ENCODE peak calls at places on chromosome 13, in ten cellular contexts. One of them, this sample, is unnamed.

GRCh38 chr13:20495087-20496023 is 30.3 kb downstream of the CRYL1 start:
- DNase-seq in CD4-positive, CD25-positive, alpha-beta regulatory T cell: peak
- DNase-seq in lower lobe of right lung: no peak
- DNase-seq in HCT116: peak
- DNase-seq in cardiac muscle cell: peak
- DNase-seq in small intestine: peak
- DNase-seq in mesenchymal stem cell: peak
- DNase-seq in caudate nucleus: no peak
- DNase-seq in A549: peak
- DNase-seq in body of pancreas: peak
- DNase-seq in this sample: peak

GRCh38 chr13:113729329-113730019 is 29.6 kb upstream of the TMEM255B start:
- DNase-seq in small intestine: no peak
- DNase-seq in caudate nucleus: no peak
- DNase-seq in HCT116: no peak
- DNase-seq in cardiac muscle cell: no peak
- DNase-seq in A549: peak
- DNase-seq in mesenchymal stem cell: no peak
- DNase-seq in lower lobe of right lung: peak
- DNase-seq in body of pancreas: no peak
- DNase-seq in CD4-positive, CD25-positive, alpha-beta regulatory T cell: no peak
- DNase-seq in this sample: no peak

GRCh38 chr13:96782186-96782585 is 212.1 kb downstream of the OXGR1 start:
- DNase-seq in HCT116: no peak
- DNase-seq in CD4-positive, CD25-positive, alpha-beta regulatory T cell: no peak
- DNase-seq in cardiac muscle cell: no peak
- DNase-seq in mesenchymal stem cell: no peak
- DNase-seq in A549: no peak
- DNase-seq in small intestine: no peak
- DNase-seq in lower lobe of right lung: no peak
- DNase-seq in body of pancreas: no peak
- DNase-seq in caudate nucleus: no peak
- DNase-seq in this sample: no peak

GRCh38 chr13:32837973-32838940 is 178.0 kb upstream of the KL start:
- DNase-seq in CD4-positive, CD25-positive, alpha-beta regulatory T cell: no peak
- DNase-seq in mesenchymal stem cell: no peak
- DNase-seq in lower lobe of right lung: no peak
- DNase-seq in caudate nucleus: no peak
- DNase-seq in body of pancreas: no peak
- DNase-seq in small intestine: no peak
- DNase-seq in cardiac muscle cell: no peak
- DNase-seq in A549: no peak
- DNase-seq in HCT116: no peak
- DNase-seq in this sample: no peak

GRCh38 chr13:39185326-39185725 is 147.1 kb downstream of the NHLRC3 start:
- DNase-seq in A549: no peak
- DNase-seq in lower lobe of right lung: no peak
- DNase-seq in mesenchymal stem cell: no peak
- DNase-seq in caudate nucleus: no peak
- DNase-seq in small intestine: no peak
- DNase-seq in body of pancreas: no peak
- DNase-seq in HCT116: no peak
- DNase-seq in CD4-positive, CD25-positive, alpha-beta regulatory T cell: no peak
- DNase-seq in cardiac muscle cell: no peak
- DNase-seq in this sample: no peak

GRCh38 chr13:27034678-27035111 is 136.9 kb downstream of the USP12 start:
- DNase-seq in A549: no peak
- DNase-seq in CD4-positive, CD25-positive, alpha-beta regulatory T cell: no peak
- DNase-seq in body of pancreas: no peak
- DNase-seq in small intestine: no peak
- DNase-seq in cardiac muscle cell: peak
- DNase-seq in lower lobe of right lung: no peak
- DNase-seq in HCT116: no peak
- DNase-seq in caudate nucleus: no peak
- DNase-seq in mesenchymal stem cell: peak
- DNase-seq in this sample: no peak

GRCh38 chr13:46075811-46076210 is 23.3 kb upstream of the ZC3H13 start:
- DNase-seq in HCT116: no peak
- DNase-seq in body of pancreas: no peak
- DNase-seq in mesenchymal stem cell: no peak
- DNase-seq in CD4-positive, CD25-positive, alpha-beta regulatory T cell: no peak
- DNase-seq in A549: no peak
- DNase-seq in cardiac muscle cell: no peak
- DNase-seq in lower lobe of right lung: no peak
- DNase-seq in caudate nucleus: no peak
- DNase-seq in small intestine: no peak
- DNase-seq in this sample: no peak

GRCh38 chr13:64808704-64809103 is 2421.4 kb downstream of the PCDH9 start:
- DNase-seq in body of pancreas: no peak
- DNase-seq in cardiac muscle cell: no peak
- DNase-seq in mesenchymal stem cell: no peak
- DNase-seq in lower lobe of right lung: no peak
- DNase-seq in HCT116: no peak
- DNase-seq in small intestine: no peak
- DNase-seq in A549: no peak
- DNase-seq in CD4-positive, CD25-positive, alpha-beta regulatory T cell: no peak
- DNase-seq in caudate nucleus: no peak
- DNase-seq in this sample: no peak

GRCh38 chr13:88377852-88378251 is 706.7 kb downstream of the SLITRK5 start:
- DNase-seq in CD4-positive, CD25-positive, alpha-beta regulatory T cell: no peak
- DNase-seq in lower lobe of right lung: no peak
- DNase-seq in mesenchymal stem cell: no peak
- DNase-seq in cardiac muscle cell: no peak
- DNase-seq in HCT116: no peak
- DNase-seq in caudate nucleus: no peak
- DNase-seq in body of pancreas: no peak
- DNase-seq in A549: no peak
- DNase-seq in small intestine: no peak
- DNase-seq in this sample: no peak
- H3K27ac ChIP-seq in CD4-positive, CD25-positive, alpha-beta regulatory T cell: no peak
- H3K27ac ChIP-seq in lower lobe of right lung: no peak
- H3K27ac ChIP-seq in mesenchymal stem cell: no peak
- H3K27ac ChIP-seq in cardiac muscle cell: no peak
- H3K27ac ChIP-seq in HCT116: no peak
- H3K27ac ChIP-seq in caudate nucleus: no peak
- H3K27ac ChIP-seq in body of pancreas: no peak
- H3K27ac ChIP-seq in A549: no peak
- H3K27ac ChIP-seq in small intestine: no peak
- H3K27ac ChIP-seq in this sample: no peak

GRCh38 chr13:24652346-24652745 is 27.9 kb upstream of the ATP12A start:
- DNase-seq in CD4-positive, CD25-positive, alpha-beta regulatory T cell: no peak
- DNase-seq in body of pancreas: no peak
- DNase-seq in A549: no peak
- DNase-seq in lower lobe of right lung: no peak
- DNase-seq in small intestine: no peak
- DNase-seq in HCT116: no peak
- DNase-seq in caudate nucleus: no peak
- DNase-seq in cardiac muscle cell: no peak
- DNase-seq in mesenchymal stem cell: no peak
- DNase-seq in this sample: no peak
- H3K27ac ChIP-seq in CD4-positive, CD25-positive, alpha-beta regulatory T cell: no peak
- H3K27ac ChIP-seq in body of pancreas: no peak
- H3K27ac ChIP-seq in A549: no peak
- H3K27ac ChIP-seq in lower lobe of right lung: no peak
- H3K27ac ChIP-seq in small intestine: no peak
- H3K27ac ChIP-seq in HCT116: no peak
- H3K27ac ChIP-seq in caudate nucleus: no peak
- H3K27ac ChIP-seq in cardiac muscle cell: no peak
- H3K27ac ChIP-seq in mesenchymal stem cell: no peak
- H3K27ac ChIP-seq in this sample: no peak

GRCh38 chr13:23786607-23787006 is 102.6 kb downstream of the MIPEP start:
- DNase-seq in A549: no peak
- DNase-seq in mesenchymal stem cell: no peak
- DNase-seq in CD4-positive, CD25-positive, alpha-beta regulatory T cell: no peak
- DNase-seq in small intestine: no peak
- DNase-seq in body of pancreas: no peak
- DNase-seq in caudate nucleus: no peak
- DNase-seq in cardiac muscle cell: no peak
- DNase-seq in lower lobe of right lung: no peak
- DNase-seq in HCT116: no peak
- DNase-seq in this sample: no peak

GRCh38 chr13:23788459-23788858 is 100.7 kb downstream of the MIPEP start:
- DNase-seq in mesenchymal stem cell: no peak
- DNase-seq in A549: no peak
- DNase-seq in caudate nucleus: no peak
- DNase-seq in body of pancreas: no peak
- DNase-seq in cardiac muscle cell: no peak
- DNase-seq in HCT116: no peak
- DNase-seq in CD4-positive, CD25-positive, alpha-beta regulatory T cell: no peak
- DNase-seq in lower lobe of right lung: no peak
- DNase-seq in small intestine: no peak
- DNase-seq in this sample: no peak

GRCh38 chr13:23790591-23791170 is 98.5 kb downstream of the MIPEP start:
- DNase-seq in HCT116: no peak
- DNase-seq in caudate nucleus: no peak
- DNase-seq in mesenchymal stem cell: peak
- DNase-seq in body of pancreas: no peak
- DNase-seq in CD4-positive, CD25-positive, alpha-beta regulatory T cell: no peak
- DNase-seq in lower lobe of right lung: no peak
- DNase-seq in A549: no peak
- DNase-seq in small intestine: no peak
- DNase-seq in cardiac muscle cell: no peak
- DNase-seq in this sample: no peak

GRCh38 chr13:23792680-23793079 is 96.5 kb downstream of the MIPEP start:
- DNase-seq in small intestine: no peak
- DNase-seq in lower lobe of right lung: no peak
- DNase-seq in caudate nucleus: no peak
- DNase-seq in CD4-positive, CD25-positive, alpha-beta regulatory T cell: no peak
- DNase-seq in HCT116: no peak
- DNase-seq in mesenchymal stem cell: no peak
- DNase-seq in cardiac muscle cell: no peak
- DNase-seq in body of pancreas: no peak
- DNase-seq in A549: no peak
- DNase-seq in this sample: no peak

GRCh38 chr13:23789576-23790346 is 99.4 kb downstream of the MIPEP start:
- DNase-seq in A549: no peak
- DNase-seq in caudate nucleus: no peak
- DNase-seq in cardiac muscle cell: no peak
- DNase-seq in lower lobe of right lung: no peak
- DNase-seq in small intestine: no peak
- DNase-seq in HCT116: no peak
- DNase-seq in mesenchymal stem cell: no peak
- DNase-seq in CD4-positive, CD25-positive, alpha-beta regulatory T cell: no peak
- DNase-seq in body of pancreas: no peak
- DNase-seq in this sample: no peak
- H3K27ac ChIP-seq in A549: no peak
- H3K27ac ChIP-seq in caudate nucleus: no peak
- H3K27ac ChIP-seq in cardiac muscle cell: peak
- H3K27ac ChIP-seq in lower lobe of right lung: no peak
- H3K27ac ChIP-seq in small intestine: no peak
- H3K27ac ChIP-seq in HCT116: no peak
- H3K27ac ChIP-seq in mesenchymal stem cell: no peak
- H3K27ac ChIP-seq in CD4-positive, CD25-positive, alpha-beta regulatory T cell: no peak
- H3K27ac ChIP-seq in body of pancreas: no peak
- H3K27ac ChIP-seq in this sample: no peak

DNA sequence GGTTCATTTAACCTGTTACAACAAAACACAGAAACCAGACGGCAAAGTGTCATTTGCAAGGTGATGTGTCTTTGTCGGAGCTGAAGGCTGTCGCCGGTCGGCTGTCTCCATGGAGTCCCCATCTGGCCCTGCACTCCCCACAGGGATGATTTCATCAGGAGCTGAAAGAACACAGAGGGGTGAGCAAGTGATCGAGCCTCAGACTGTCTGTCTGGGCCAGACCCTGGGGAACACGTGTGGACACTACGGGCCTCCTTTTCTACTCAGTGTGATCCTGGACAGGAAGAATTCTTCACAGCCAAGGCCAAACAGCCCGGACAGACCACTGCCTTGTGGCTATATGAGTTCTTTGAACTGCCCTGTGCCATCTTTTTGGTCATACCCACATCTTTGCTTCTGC is 85.1 kb downstream of the RNASEH2B start:
- DNase-seq in CD4-positive, CD25-positive, alpha-beta regulatory T cell: no peak
- DNase-seq in HCT116: no peak
- DNase-seq in caudate nucleus: no peak
- DNase-seq in body of pancreas: no peak
- DNase-seq in lower lobe of right lung: no peak
- DNase-seq in cardiac muscle cell: no peak
- DNase-seq in A549: no peak
- DNase-seq in small intestine: no peak
- DNase-seq in mesenchymal stem cell: no peak
- DNase-seq in this sample: no peak
- H3K27ac ChIP-seq in CD4-positive, CD25-positive, alpha-beta regulatory T cell: no peak
- H3K27ac ChIP-seq in HCT116: no peak
- H3K27ac ChIP-seq in caudate nucleus: no peak
- H3K27ac ChIP-seq in body of pancreas: no peak
- H3K27ac ChIP-seq in lower lobe of right lung: no peak
- H3K27ac ChIP-seq in cardiac muscle cell: no peak
- H3K27ac ChIP-seq in A549: no peak
- H3K27ac ChIP-seq in small intestine: no peak
- H3K27ac ChIP-seq in mesenchymal stem cell: no peak
- H3K27ac ChIP-seq in this sample: peak

GRCh38 chr13:42036711-42037110 is 11.7 kb upstream of the DGKH start:
- DNase-seq in mesenchymal stem cell: no peak
- DNase-seq in lower lobe of right lung: no peak
- DNase-seq in body of pancreas: no peak
- DNase-seq in CD4-positive, CD25-positive, alpha-beta regulatory T cell: no peak
- DNase-seq in cardiac muscle cell: no peak
- DNase-seq in HCT116: no peak
- DNase-seq in caudate nucleus: no peak
- DNase-seq in small intestine: no peak
- DNase-seq in A549: no peak
- DNase-seq in this sample: no peak
- H3K27ac ChIP-seq in mesenchymal stem cell: no peak
- H3K27ac ChIP-seq in lower lobe of right lung: no peak
- H3K27ac ChIP-seq in body of pancreas: no peak
- H3K27ac ChIP-seq in CD4-positive, CD25-positive, alpha-beta regulatory T cell: no peak
- H3K27ac ChIP-seq in cardiac muscle cell: no peak
- H3K27ac ChIP-seq in HCT116: no peak
- H3K27ac ChIP-seq in caudate nucleus: no peak
- H3K27ac ChIP-seq in small intestine: no peak
- H3K27ac ChIP-seq in A549: no peak
- H3K27ac ChIP-seq in this sample: no peak

GRCh38 chr13:49455016-49455398 is 10.9 kb downstream of the SETDB2 start:
- DNase-seq in small intestine: no peak
- DNase-seq in HCT116: no peak
- DNase-seq in A549: no peak
- DNase-seq in CD4-positive, CD25-positive, alpha-beta regulatory T cell: no peak
- DNase-seq in lower lobe of right lung: no peak
- DNase-seq in caudate nucleus: no peak
- DNase-seq in cardiac muscle cell: no peak
- DNase-seq in body of pancreas: no peak
- DNase-seq in mesenchymal stem cell: no peak
- DNase-seq in this sample: no peak
- H3K27ac ChIP-seq in small intestine: no peak
- H3K27ac ChIP-seq in HCT116: no peak
- H3K27ac ChIP-seq in A549: no peak
- H3K27ac ChIP-seq in CD4-positive, CD25-positive, alpha-beta regulatory T cell: peak
- H3K27ac ChIP-seq in lower lobe of right lung: no peak
- H3K27ac ChIP-seq in caudate nucleus: no peak
- H3K27ac ChIP-seq in cardiac muscle cell: no peak
- H3K27ac ChIP-seq in body of pancreas: no peak
- H3K27ac ChIP-seq in mesenchymal stem cell: no peak
- H3K27ac ChIP-seq in this sample: no peak

This sample was measured in breast epithelium.